ENCODE peak calls at places on chromosomes 7 and 10, in seven cellular contexts. O is tibial artery, X is psoas muscle, R is neuronal stem cell, I is HCT116, L is fibroblast of lung, S is DND-41. F is an unnamed sample.

GRCh38 chr10:34145751-34146150 is 669.3 kb downstream of the PARD3 start:
- DNase-seq in O (no peak), X (no peak), R (no peak), I (no peak), L (peak; percentile 73), S (no peak), F (no peak)

GRCh38 chr7:107387573-107388219 is 82.2 kb upstream of the GPR22 start:
- DNase-seq in O (peak; percentile 71), X (no peak), R (no peak), I (no peak), L (peak; percentile 90), S (no peak), F (no peak)

GRCh38 chr7:42406358-42406757 is 169.3 kb upstream of the GLI3 start:
- DNase-seq in O (no peak), X (no peak), R (no peak), I (no peak), L (no peak), S (no peak), F (no peak)

GRCh38 chr10:115818015-115818414 is 455.0 kb downstream of the GFRA1 start:
- DNase-seq in O (no peak), X (no peak), R (no peak), I (no peak), L (peak; percentile 17), S (no peak), F (no peak)

GRCh38 chr7:44261239-44261638 is 60.5 kb downstream of the YKT6 start:
- DNase-seq in O (no peak), X (no peak), R (no peak), I (no peak), L (no peak), S (no peak), F (no peak)

GRCh38 chr7:1210321-1210978 is 22.2 kb upstream of the UNCX start:
- DNase-seq in O (no peak), X (no peak), R (no peak), I (no peak), L (no peak), S (no peak), F (peak; percentile 21)

GRCh38 chr10:114285961-114286441 is 46.9 kb downstream of the VWA2 start:
- DNase-seq in O (no peak), X (peak; percentile 50), R (no peak), I (no peak), L (no peak), S (no peak), F (peak; percentile 21)

GRCh38 chr7:24422611-24423010 is 138.6 kb downstream of the NPY start:
- DNase-seq in O (no peak), X (no peak), R (no peak), I (no peak), L (no peak), S (no peak), F (no peak)

GRCh38 chr10:31819393-31819820 is 109.2 kb downstream of the ARHGAP12 start:
- DNase-seq in O (peak; percentile 57), X (peak; percentile 73), R (no peak), I (no peak), L (peak; percentile 73), S (no peak), F (peak; percentile 3)

GRCh38 chr10:58436071-58436470 is 50.9 kb downstream of the TFAM start:
- DNase-seq in O (no peak), X (no peak), R (no peak), I (peak; percentile 72), L (peak; percentile 55), S (peak; percentile 9), F (no peak)

GRCh38 chr10:65358565-65358964 is 1567.3 kb upstream of the LRRTM3 start:
- DNase-seq in O (no peak), X (no peak), R (no peak), I (peak; percentile 15), L (peak; percentile 4), S (no peak), F (peak; percentile 4)

GRCh38 chr7:9250876-9251275 is 817.5 kb downstream of the NXPH1 start:
- DNase-seq in O (no peak), X (no peak), R (no peak), I (no peak), L (no peak), S (no peak), F (no peak)

GRCh38 chr7:129375221-129375938 is 58.9 kb upstream of the STRIP2 start:
- DNase-seq in O (no peak), X (no peak), R (no peak), I (no peak), L (no peak), S (no peak), F (no peak)

GRCh38 chr7:135617781-135618180 is 44.5 kb upstream of the STMP1 start:
- DNase-seq in O (no peak), X (no peak), R (no peak), I (no peak), L (no peak), S (no peak), F (no peak)

GRCh38 chr10:131032329-131033165 is 279.0 kb downstream of the TCERG1L start:
- DNase-seq in O (no peak), X (no peak), R (no peak), I (no peak), L (no peak), S (no peak), F (no peak)

GRCh38 chr7:18221377-18222290 is 194.0 kb upstream of the PRPS1L1 start:
- DNase-seq in O (no peak), X (no peak), R (no peak), I (no peak), L (peak; percentile 65), S (no peak), F (no peak)

GRCh38 chr7:35386082-35386815 is 132.3 kb upstream of the TBX20 start:
- DNase-seq in O (no peak), X (no peak), R (no peak), I (no peak), L (no peak), S (no peak), F (no peak)

GRCh38 chr7:50353201-50353600 is 48.7 kb downstream of the IKZF1 start:
- DNase-seq in O (no peak), X (no peak), R (no peak), I (no peak), L (no peak), S (no peak), F (no peak)

GRCh38 chr10:114967071-114967470 is 29.1 kb downstream of the TRUB1 start:
- DNase-seq in O (no peak), X (no peak), R (no peak), I (no peak), L (peak; percentile 23), S (no peak), F (no peak)

GRCh38 chr7:140060243-140060630 is 2.5 kb downstream of the PARP12 start:
- DNase-seq in O (no peak), X (no peak), R (no peak), I (no peak), L (peak; percentile 46), S (no peak), F (no peak)
- H3K4me1 ChIP-seq in O (peaks cover 45% of the 10 kb centered on the region), X (no peaks in the 10 kb centered on the region), R (no peaks in the 10 kb centered on the region), I (peaks cover 25% of the 10 kb centered on the region), L (peaks cover 25% of the 10 kb centered on the region), S (peaks cover 51% of the 10 kb centered on the region), F (peaks cover 19% of the 10 kb centered on the region)

DNA sequence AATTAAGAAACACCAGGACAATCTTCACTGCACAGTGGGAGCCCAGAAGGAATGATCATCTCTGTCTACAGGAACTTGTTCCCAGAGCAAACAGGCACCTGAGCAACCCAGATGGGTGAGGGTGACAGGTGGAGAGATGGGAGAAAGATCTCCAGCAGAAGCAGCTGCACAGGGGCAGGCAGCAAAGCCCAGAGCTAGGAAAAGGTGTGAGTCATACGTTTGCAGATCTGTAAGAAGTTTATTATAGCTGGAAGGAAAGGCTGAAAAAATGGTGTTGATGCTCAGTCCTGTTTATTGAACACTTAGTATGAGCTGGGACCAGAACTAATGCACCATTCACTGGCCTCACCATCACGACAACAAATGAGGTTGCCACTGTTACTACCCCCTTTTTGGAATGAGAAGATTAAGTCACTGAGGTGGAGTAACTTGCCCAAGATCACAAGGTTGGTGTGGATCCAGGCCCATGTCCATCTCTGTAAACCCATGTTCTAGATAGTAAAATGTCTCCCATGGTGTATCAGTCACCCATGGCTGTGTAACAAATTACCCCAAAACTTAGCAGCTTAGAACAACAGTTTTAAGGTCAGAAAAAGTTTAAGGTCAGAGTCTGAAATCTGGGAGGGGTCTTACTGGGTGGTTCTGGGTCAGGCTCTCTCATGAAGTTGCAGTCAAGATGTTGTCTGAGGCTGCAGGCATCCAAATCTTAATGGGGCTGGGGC is 506.9 kb downstream of the RPS24 start:
- DNase-seq in O (no peak), X (no peak), R (no peak), I (no peak), L (peak; percentile 55), S (no peak), F (no peak)
- H3K4me1 ChIP-seq in O (peaks cover 50% of the 10 kb centered on the region), X (peaks cover 16% of the 10 kb centered on the region), R (peaks cover 16% of the 10 kb centered on the region), I (no peaks in the 10 kb centered on the region), L (peaks cover 23% of the 10 kb centered on the region), S (no peaks in the 10 kb centered on the region), F (peaks cover 39% of the 10 kb centered on the region)

GRCh38 chr10:129033790-129034272 is 433.2 kb upstream of the MGMT start:
- DNase-seq in O (no peak), X (no peak), R (peak; percentile 39), I (no peak), L (no peak), S (no peak), F (no peak)

GRCh38 chr10:129028425-129028824 is 438.6 kb upstream of the MGMT start:
- DNase-seq in O (no peak), X (no peak), R (no peak), I (no peak), L (no peak), S (no peak), F (no peak)

GRCh38 chr10:129033354-129033729 is 433.7 kb upstream of the MGMT start:
- DNase-seq in O (no peak), X (no peak), R (no peak), I (no peak), L (no peak), S (no peak), F (no peak)

GRCh38 chr10:129032626-129033353 is 434.3 kb upstream of the MGMT start:
- DNase-seq in O (no peak), X (no peak), R (no peak), I (no peak), L (no peak), S (no peak), F (no peak)

DNA sequence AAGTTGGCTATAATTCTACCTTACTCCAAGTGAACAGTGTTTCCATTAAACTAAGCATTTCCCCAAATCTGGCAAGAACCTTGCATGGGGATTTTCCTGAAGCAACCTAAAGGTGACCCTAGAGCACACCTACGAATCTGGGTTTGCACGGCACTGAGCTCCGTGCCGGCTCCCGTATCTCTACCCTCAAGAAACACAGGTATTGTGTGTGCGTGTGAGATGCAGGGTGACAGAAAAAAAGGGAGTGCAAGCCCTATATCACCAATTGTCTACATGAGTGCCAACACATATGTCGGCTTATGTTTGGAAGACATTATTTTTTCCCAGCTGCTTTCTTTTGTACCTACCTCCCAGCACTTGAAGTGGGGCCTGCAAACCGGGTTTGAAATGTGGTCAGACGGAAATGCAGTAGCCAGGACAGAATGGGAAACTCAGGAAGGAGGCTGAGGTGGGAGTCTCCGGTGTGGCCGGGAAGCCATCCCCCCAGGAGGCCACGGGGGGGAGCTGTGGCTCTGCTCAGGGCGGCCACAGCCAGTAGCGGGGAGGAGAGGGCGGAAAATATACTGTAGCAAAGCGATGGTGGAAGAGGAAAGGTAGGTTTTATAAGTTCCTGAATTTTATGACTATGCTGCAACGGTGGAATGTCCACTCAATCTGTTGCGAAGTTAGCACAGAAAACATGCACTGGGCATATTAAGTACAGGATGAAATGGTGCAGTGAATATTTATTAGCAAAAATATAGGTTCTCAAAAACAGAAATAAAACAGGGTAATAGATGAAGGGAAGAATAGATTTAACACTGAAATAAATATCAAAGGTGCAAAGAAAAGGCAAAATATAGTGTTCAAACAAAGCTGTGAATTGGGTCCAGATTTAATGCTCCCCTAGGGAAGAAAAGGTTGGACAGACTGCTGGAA is 435.5 kb upstream of the MGMT start:
- DNase-seq in O (peak; percentile 46), X (peak; percentile 74), R (peak; percentile 54), I (no peak), L (peak; percentile 0), S (peak; percentile 72), F (no peak)
- H3K4me1 ChIP-seq in O (no peaks in the 10 kb centered on the region), X (no peaks in the 10 kb centered on the region), R (peaks cover 5% of the 10 kb centered on the region), I (no peaks in the 10 kb centered on the region), L (no peaks in the 10 kb centered on the region), S (peaks cover 54% of the 10 kb centered on the region), F (no peaks in the 10 kb centered on the region)

GRCh38 chr10:73924935-73925334 is 14.0 kb downstream of the PLAU start:
- DNase-seq in O (no peak), X (no peak), R (no peak), I (no peak), L (no peak), S (no peak), F (no peak)
- H3K4me1 ChIP-seq in O (peaks cover 7% of the 10 kb centered on the region), X (no peaks in the 10 kb centered on the region), R (peaks cover 6% of the 10 kb centered on the region), I (peaks cover 3% of the 10 kb centered on the region), L (no peaks in the 10 kb centered on the region), S (peaks cover 24% of the 10 kb centered on the region), F (peaks cover 4% of the 10 kb centered on the region)